ENCODE peak calls at places on chromosome 11, in five cellular contexts. One of them, this sample, is unnamed.

GRCh38 chr11:133038850-133039249 is 493.5 kb downstream of the OPCML start:
- DNase-seq in lower leg skin: no peak
- DNase-seq in D721Med: no peak
- DNase-seq in uterus: no peak
- DNase-seq in psoas muscle: no peak
- DNase-seq in this sample: no peak

GRCh38 chr11:561148-562003 is 606 bp downstream of the RASSF7 start:
- DNase-seq in lower leg skin: no peak
- DNase-seq in uterus: no peak
- DNase-seq in psoas muscle: no peak
- DNase-seq in D721Med: no peak
- DNase-seq in this sample: peak; percentile 40

GRCh38 chr11:12784987-12785386 is 110.8 kb downstream of the TEAD1 start:
- DNase-seq in psoas muscle: peak; percentile 37
- DNase-seq in uterus: no peak
- DNase-seq in lower leg skin: no peak
- DNase-seq in D721Med: no peak
- DNase-seq in this sample: no peak

GRCh38 chr11:130216591-130217132 is 57.1 kb downstream of the ST14 start:
- DNase-seq in psoas muscle: no peak
- DNase-seq in lower leg skin: peak; percentile 10
- DNase-seq in uterus: no peak
- DNase-seq in D721Med: no peak
- DNase-seq in this sample: peak; percentile 11

GRCh38 chr11:8941341-8942103 is 1.3 kb downstream of the ASCL3 start:
- DNase-seq in psoas muscle: no peak
- DNase-seq in D721Med: no peak
- DNase-seq in lower leg skin: no peak
- DNase-seq in uterus: no peak
- DNase-seq in this sample: no peak

GRCh38 chr11:1748467-1749019 is 1.9 kb downstream of the IFITM10 start:
- DNase-seq in uterus: no peak
- DNase-seq in psoas muscle: no peak
- DNase-seq in lower leg skin: no peak
- DNase-seq in D721Med: no peak
- DNase-seq in this sample: no peak

GRCh38 chr11:60776167-60776566 is 9.0 kb upstream of the MS4A10 start:
- DNase-seq in D721Med: no peak
- DNase-seq in uterus: no peak
- DNase-seq in lower leg skin: no peak
- DNase-seq in psoas muscle: no peak
- DNase-seq in this sample: no peak

GRCh38 chr11:15911377-15912044 is 444.8 kb downstream of the SOX6 start:
- DNase-seq in psoas muscle: peak; percentile 65
- DNase-seq in D721Med: no peak
- DNase-seq in lower leg skin: no peak
- DNase-seq in uterus: peak; percentile 28
- DNase-seq in this sample: peak; percentile 51

GRCh38 chr11:132342408-132342807 is 972.0 kb downstream of the NTM start:
- DNase-seq in psoas muscle: no peak
- DNase-seq in lower leg skin: no peak
- DNase-seq in uterus: no peak
- DNase-seq in D721Med: no peak
- DNase-seq in this sample: no peak

DNA sequence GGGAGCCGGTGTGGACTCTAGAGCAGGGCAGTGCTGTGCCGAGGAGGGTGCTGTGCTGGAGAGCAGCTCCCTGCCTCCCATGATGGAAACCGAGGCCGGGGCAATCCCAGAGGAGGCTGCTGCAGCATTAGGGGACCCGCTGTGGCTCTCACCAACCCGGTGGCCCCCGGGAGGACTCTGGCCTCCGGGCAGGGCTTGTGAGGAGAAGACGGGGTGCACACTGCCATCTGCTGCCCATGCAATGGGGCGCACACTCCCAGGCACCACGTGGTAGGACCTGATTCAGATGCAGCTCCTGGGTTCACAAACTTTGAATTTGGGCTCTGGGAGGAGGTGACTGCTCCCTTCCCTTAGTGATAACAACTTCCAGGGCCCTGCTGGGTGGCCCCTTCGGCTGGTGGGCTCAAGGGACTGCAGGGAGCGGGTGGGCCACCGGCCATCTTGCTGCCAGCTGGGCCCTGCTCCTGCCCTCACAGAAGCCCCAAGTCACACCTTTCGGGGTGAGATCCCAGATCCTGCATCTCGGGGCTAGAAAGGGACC is 93.8 kb upstream of the FGF3 start:
- DNase-seq in uterus: peak; percentile 9
- DNase-seq in D721Med: no peak
- DNase-seq in lower leg skin: no peak
- DNase-seq in psoas muscle: no peak
- DNase-seq in this sample: peak; percentile 26
- TF ChIP-seq CTCF in uterus: no peak
- TF ChIP-seq CTCF in D721Med: no peak
- TF ChIP-seq CTCF in lower leg skin: no peak
- TF ChIP-seq CTCF in psoas muscle: no peak
- TF ChIP-seq CTCF in this sample: no peak

GRCh38 chr11:117984471-117984870 is 1.7 kb upstream of the IL10RA start:
- DNase-seq in D721Med: no peak
- DNase-seq in lower leg skin: no peak
- DNase-seq in psoas muscle: no peak
- DNase-seq in uterus: no peak
- DNase-seq in this sample: no peak

GRCh38 chr11:117980280-117980679 is 5.9 kb upstream of the IL10RA start:
- DNase-seq in lower leg skin: no peak
- DNase-seq in uterus: no peak
- DNase-seq in D721Med: no peak
- DNase-seq in psoas muscle: no peak
- DNase-seq in this sample: no peak

GRCh38 chr11:117980716-117981115 is 5.5 kb upstream of the IL10RA start:
- DNase-seq in D721Med: no peak
- DNase-seq in lower leg skin: no peak
- DNase-seq in psoas muscle: no peak
- DNase-seq in uterus: no peak
- DNase-seq in this sample: no peak

GRCh38 chr11:117985953-117986887 is at the start of gene IL10RA:
- DNase-seq in D721Med: peak; percentile 98
- DNase-seq in lower leg skin: peak; percentile 47
- DNase-seq in uterus: peak; percentile 85
- DNase-seq in psoas muscle: peak; percentile 81
- DNase-seq in this sample: peak; percentile 78

GRCh38 chr11:117983163-117983475 is 3.1 kb upstream of the IL10RA start:
- DNase-seq in D721Med: no peak
- DNase-seq in psoas muscle: no peak
- DNase-seq in uterus: no peak
- DNase-seq in lower leg skin: no peak
- DNase-seq in this sample: no peak
- TF ChIP-seq CTCF in D721Med: no peak
- TF ChIP-seq CTCF in psoas muscle: no peak
- TF ChIP-seq CTCF in uterus: no peak
- TF ChIP-seq CTCF in lower leg skin: no peak
- TF ChIP-seq CTCF in this sample: no peak

GRCh38 chr11:124071622-124071948 is 30.5 kb upstream of the OR10G7 start:
- DNase-seq in uterus: no peak
- DNase-seq in D721Med: no peak
- DNase-seq in lower leg skin: no peak
- DNase-seq in psoas muscle: no peak
- DNase-seq in this sample: no peak
- TF ChIP-seq CTCF in uterus: no peak
- TF ChIP-seq CTCF in D721Med: no peak
- TF ChIP-seq CTCF in lower leg skin: no peak
- TF ChIP-seq CTCF in psoas muscle: no peak
- TF ChIP-seq CTCF in this sample: no peak

GRCh38 chr11:29310016-29310415 is 706.8 kb downstream of the KCNA4 start:
- DNase-seq in uterus: no peak
- DNase-seq in psoas muscle: no peak
- DNase-seq in lower leg skin: no peak
- DNase-seq in D721Med: no peak
- DNase-seq in this sample: no peak
- TF ChIP-seq CTCF in uterus: no peak
- TF ChIP-seq CTCF in psoas muscle: no peak
- TF ChIP-seq CTCF in lower leg skin: no peak
- TF ChIP-seq CTCF in D721Med: no peak
- TF ChIP-seq CTCF in this sample: no peak